ENCODE peak calls at places on chromosomes 5 and 9, in seven cellular contexts. C, T, L, K, R, V and X are unnamed samples. For H3K9me3, H3K36me3 and H3K4me1, the result is how much of the 10 kb centered on the place peaks cover.

GRCh38 chr9:89873801-89874200 is 269.0 kb downstream of the GADD45G start:
- DNase-seq in V (no peak), T (peak), L (no peak), K (peak), C (no peak), R (peak), X (no peak)

GRCh38 chr5:135747824-135748223 is 86.6 kb upstream of the SLC25A48 start:
- DNase-seq in C (no peak), T (no peak), L (no peak), R (no peak), K (no peak), V (no peak), X (no peak)

GRCh38 chr9:125143377-125144090 is at the start of gene SCAI:
- DNase-seq in C (peak), L (peak), R (peak), V (peak), K (peak), T (peak), X (peak)

GRCh38 chr5:169592937-169593650 is 9.5 kb downstream of the SPDL1 start:
- DNase-seq in C (no peak), L (no peak), R (no peak), T (no peak), V (peak), K (no peak), X (no peak)

GRCh38 chr9:3329361-3329760 is 196.4 kb downstream of the RFX3 start:
- DNase-seq in T (no peak), L (no peak), K (no peak), R (no peak), V (no peak), C (no peak), X (no peak)

GRCh38 chr5:135894789-135895188 is 852 bp downstream of the IL9 start:
- DNase-seq in K (no peak), R (no peak), T (no peak), C (no peak), L (no peak), V (no peak), X (no peak)

GRCh38 chr5:132471944-132472343 is 18.6 kb downstream of the IRF1 start:
- DNase-seq in L (no peak), V (no peak), K (peak), R (no peak), C (no peak), T (no peak), X (no peak)

GRCh38 chr5:139854029-139854605 is 58.5 kb downstream of the PSD2 start:
- DNase-seq in K (peak), R (no peak), T (no peak), V (no peak), C (no peak), L (no peak), X (no peak)

GRCh38 chr9:132241840-132242620 is 80.2 kb downstream of the NTNG2 start:
- DNase-seq in V (peak), C (peak), T (no peak), R (peak), K (peak), L (peak), X (no peak)

GRCh38 chr9:33143241-33143642 is 23.9 kb downstream of the B4GALT1 start:
- DNase-seq in T (no peak), L (no peak), K (peak), C (no peak), R (peak), V (no peak), X (no peak)

GRCh38 chr9:87711857-87712800 is 13.8 kb upstream of the CTSL start:
- DNase-seq in K (no peak), C (no peak), L (no peak), T (peak), R (no peak), V (no peak), X (no peak)

GRCh38 chr5:58932057-58932594 is 349.3 kb downstream of the RAB3C start:
- DNase-seq in T (no peak), L (no peak), K (no peak), C (no peak), V (no peak), R (no peak), X (no peak)

GRCh38 chr9:69871143-69871834 is 50.7 kb downstream of the CFAP95 start:
- DNase-seq in C (no peak), T (no peak), V (no peak), K (no peak), L (no peak), R (no peak), X (no peak)
- H3K9me3 ChIP-seq in C (under half), T (under half), V (under half), K (under half), L (under half), R (under half), X (under half)

GRCh38 chr5:178866946-178867345 is 7.2 kb downstream of the ZNF354B start:
- DNase-seq in C (no peak), K (no peak), R (no peak), T (no peak), L (no peak), V (no peak), X (no peak)
- H3K36me3 ChIP-seq in C (under half), K (half or more), R (half or more), T (half or more), L (under half), V (under half), X (under half)

GRCh38 chr5:154758977-154759376 is 3.8 kb downstream of the LARP1 start:
- DNase-seq in R (no peak), L (no peak), C (no peak), T (no peak), V (no peak), K (no peak), X (no peak)
- H3K4me1 ChIP-seq in R (half or more), L (half or more), C (under half), T (half or more), V (under half), K (half or more), X (under half)

DNA sequence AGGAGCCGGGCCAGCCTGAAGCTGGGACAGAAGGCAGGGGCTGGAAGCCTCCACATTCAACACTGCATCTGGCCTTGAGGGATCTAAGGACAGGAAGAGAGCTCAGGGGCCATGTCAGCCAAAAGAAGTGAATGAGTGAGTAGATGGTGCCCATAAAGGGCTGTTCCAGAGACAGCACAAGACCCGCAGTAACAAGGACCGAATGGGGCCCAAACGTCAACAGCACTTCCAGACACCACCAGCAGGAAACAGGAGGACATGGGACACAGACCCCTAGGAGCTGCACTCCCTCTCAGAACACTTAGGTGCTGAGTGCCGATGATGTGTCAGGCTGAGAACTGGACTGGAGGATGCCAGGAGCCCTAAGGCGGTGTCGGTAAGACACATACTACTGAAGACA is 114.8 kb upstream of the FAM120A start:
- DNase-seq in V (no peak), L (no peak), K (no peak), C (no peak), R (no peak), T (no peak), X (no peak)
- H3K9me3 ChIP-seq in V (under half), L (under half), K (under half), C (under half), R (under half), T (under half), X (under half)

GRCh38 chr9:109064963-109065701 is 51.8 kb upstream of the CTNNAL1 start:
- DNase-seq in T (no peak), C (no peak), R (no peak), K (no peak), L (no peak), V (no peak), X (no peak)
- H3K36me3 ChIP-seq in T (half or more), C (under half), R (half or more), K (half or more), L (under half), V (under half), X (under half)

DNA sequence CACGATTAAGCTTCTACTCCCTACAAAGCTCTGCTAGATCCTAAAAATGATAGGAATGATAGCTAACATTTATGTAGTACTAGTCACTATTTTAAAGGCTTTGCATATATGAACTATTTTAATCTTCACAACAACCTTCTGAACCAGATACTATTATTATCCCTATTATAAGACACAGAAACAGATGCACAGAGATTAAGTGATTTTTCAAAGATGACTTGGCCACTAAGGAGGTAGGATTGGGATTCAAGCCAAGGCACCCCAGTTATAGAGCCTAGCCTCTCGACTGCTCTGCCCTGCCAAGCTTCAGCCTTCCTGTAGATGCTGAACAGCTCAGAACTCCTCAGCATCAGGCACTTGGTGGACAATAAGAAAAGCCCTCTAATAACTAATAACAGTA is 200.9 kb upstream of the PTGER4 start:
- DNase-seq in V (no peak), T (no peak), K (no peak), L (no peak), C (no peak), R (no peak), X (no peak)
- H3K4me1 ChIP-seq in V (under half), T (under half), K (under half), L (under half), C (under half), R (under half), X (under half)

GRCh38 chr5:5363045-5363444 is 59.4 kb upstream of the ICE1 start:
- DNase-seq in L (no peak), R (no peak), T (no peak), V (no peak), K (no peak), C (no peak), X (no peak)

GRCh38 chr5:5360878-5361520 is 61.5 kb upstream of the ICE1 start:
- DNase-seq in V (no peak), K (no peak), L (no peak), T (no peak), C (no peak), R (no peak), X (no peak)

GRCh38 chr5:5359623-5360022 is 62.9 kb upstream of the ICE1 start:
- DNase-seq in R (no peak), K (no peak), C (no peak), V (no peak), L (no peak), T (no peak), X (no peak)

GRCh38 chr5:5356765-5357164 is 65.7 kb upstream of the ICE1 start:
- DNase-seq in C (no peak), V (no peak), K (no peak), L (no peak), T (no peak), R (no peak), X (no peak)

DNA sequence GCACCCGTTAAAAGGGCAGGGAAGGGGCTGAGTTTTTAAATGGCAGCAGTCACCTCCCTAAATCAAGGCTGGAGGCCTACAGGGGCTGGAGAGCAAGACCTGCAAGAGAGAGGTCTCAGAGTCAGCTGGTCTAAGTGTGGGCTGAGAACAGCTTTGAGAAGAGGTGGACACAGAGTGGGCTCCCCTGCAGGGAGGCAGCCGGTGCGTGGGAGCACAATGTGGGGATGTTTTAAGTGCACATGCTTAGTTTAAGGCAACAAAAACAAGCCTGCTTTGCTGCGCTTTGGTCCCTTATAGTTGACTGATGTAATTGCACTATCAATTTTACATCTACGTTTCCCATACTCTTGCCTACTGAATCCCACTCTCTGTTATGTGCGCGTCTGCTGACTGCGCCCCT is 62.1 kb upstream of the ICE1 start:
- DNase-seq in T (no peak), V (no peak), L (no peak), R (no peak), K (no peak), C (no peak), X (no peak)
- H3K9me3 ChIP-seq in T (under half), V (under half), L (under half), R (under half), K (under half), C (under half), X (under half)

GRCh38 chr9:93532121-93532520 is 44.3 kb upstream of the PHF2 start:
- DNase-seq in T (no peak), C (no peak), V (no peak), L (no peak), K (no peak), R (no peak), X (no peak)
- H3K36me3 ChIP-seq in T (half or more), C (under half), V (under half), L (under half), K (half or more), R (half or more), X (under half)

GRCh38 chr5:149802008-149802407 is 71.9 kb downstream of the PPARGC1B start:
- DNase-seq in K (no peak), T (no peak), R (no peak), L (no peak), C (no peak), V (no peak), X (no peak)

GRCh38 chr5:149801307-149801985 is 71.3 kb downstream of the PPARGC1B start:
- DNase-seq in T (no peak), C (no peak), L (no peak), V (no peak), R (no peak), K (no peak), X (no peak)

GRCh38 chr5:149799965-149800516 is 69.9 kb downstream of the PPARGC1B start:
- DNase-seq in R (no peak), L (no peak), T (no peak), K (no peak), V (no peak), C (no peak), X (no peak)

GRCh38 chr5:149799119-149799623 is 69.1 kb downstream of the PPARGC1B start:
- DNase-seq in L (no peak), K (no peak), T (peak), V (peak), C (peak), R (no peak), X (no peak)

DNA sequence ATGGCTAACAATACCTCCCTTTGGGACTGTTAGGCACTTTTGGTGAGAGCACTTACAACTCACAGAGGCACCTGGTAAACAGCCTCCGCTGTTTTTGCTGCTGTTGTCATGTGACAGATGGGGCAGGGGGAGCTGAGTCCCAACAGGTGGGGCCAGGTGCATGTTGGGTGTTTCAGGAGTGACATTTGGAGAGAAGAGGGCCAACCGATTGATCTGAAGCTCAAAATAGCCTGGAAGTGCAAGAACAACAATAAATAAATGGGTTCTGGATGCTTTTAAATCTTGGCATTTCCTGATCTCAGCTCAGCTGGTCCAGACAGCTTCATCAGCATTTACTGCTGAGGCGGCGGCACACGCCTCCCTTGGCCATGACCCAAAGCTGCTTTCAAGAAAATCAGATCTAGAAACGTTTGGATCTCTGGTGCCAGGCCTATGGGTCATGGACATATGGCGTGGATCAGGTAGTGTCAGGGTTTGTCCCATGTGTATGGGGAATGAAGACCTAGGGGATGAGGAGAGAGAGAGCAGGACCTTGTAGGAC is 70.5 kb downstream of the PPARGC1B start:
- DNase-seq in L (no peak), V (no peak), K (no peak), T (no peak), R (no peak), C (no peak), X (no peak)
- H3K4me1 ChIP-seq in L (under half), V (under half), K (under half), T (half or more), R (under half), C (half or more), X (under half)